ENCODE peak calls at places on chromosomes 11 and 22, in six cellular contexts. F is CD8-positive, alpha-beta T cell; X is suprapubic skin; M is PC-9; K is cardiac muscle cell; N is heart left ventricle. A is an unnamed sample. For H3K4me1, the result is how much of the 10 kb centered on the place peaks cover.

GRCh38 chr22:31103899-31104694 is 3.3 kb downstream of the SELENOM start:
- DNase-seq in F (no peak), X (no peak), M (peak), K (no peak), N (peak), A (no peak)

GRCh38 chr22:41557401-41558240 is 3.2 kb upstream of the CSDC2 start:
- DNase-seq in F (no peak), X (no peak), M (no peak), K (peak), N (peak), A (peak)

GRCh38 chr11:112856133-112856532 is 105.1 kb upstream of the NCAM1 start:
- DNase-seq in F (no peak), X (no peak), M (no peak), K (no peak), N (no peak), A (no peak)

GRCh38 chr22:25759825-25760231 is 17.8 kb downstream of the MYO18B start:
- DNase-seq in F (no peak), X (no peak), M (peak), K (peak), N (no peak), A (no peak)

GRCh38 chr11:95426823-95427462 is 195.9 kb upstream of the SESN3 start:
- DNase-seq in F (no peak), X (no peak), M (no peak), K (no peak), N (no peak), A (no peak)

GRCh38 chr11:33015621-33016551 is at the start of gene DEPDC7:
- DNase-seq in F (peak), X (peak), M (peak), K (peak), N (peak), A (peak)

GRCh38 chr11:14904745-14905103 is 12.7 kb upstream of the CYP2R1 start:
- DNase-seq in F (peak), X (peak), M (no peak), K (peak), N (peak), A (peak)

GRCh38 chr11:119087747-119088241 is 3.1 kb downstream of the HMBS start:
- DNase-seq in F (no peak), X (no peak), M (peak), K (no peak), N (no peak), A (no peak)

GRCh38 chr11:58575377-58576020 is at the start of gene LPXN:
- DNase-seq in F (peak), X (no peak), M (no peak), K (peak), N (no peak), A (no peak)

GRCh38 chr11:5204787-5205186 is 4.3 kb upstream of the OR51V1 start:
- DNase-seq in F (no peak), X (no peak), M (no peak), K (peak), N (no peak), A (no peak)

GRCh38 chr22:44616882-44617655 is 84.9 kb upstream of the PRR5 start:
- DNase-seq in F (no peak), X (no peak), M (no peak), K (no peak), N (peak), A (peak)
- H3K27ac ChIP-seq in F (no peak), X (no peak), M (no peak), K (no peak), N (no peak), A (no peak)

GRCh38 chr22:37745548-37746365 is 48.9 kb downstream of the TRIOBP start:
- DNase-seq in F (peak), X (peak), M (peak), K (peak), N (peak), A (peak)
- H3K4me1 ChIP-seq in F (under half), X (half or more), M (half or more), K (under half), N (half or more), A (half or more)

GRCh38 chr11:61342207-61342803 is 9.3 kb downstream of the TKFC start:
- DNase-seq in F (no peak), X (no peak), M (no peak), K (no peak), N (no peak), A (no peak)

GRCh38 chr11:61345170-61345610 is 12.2 kb downstream of the TKFC start:
- DNase-seq in F (no peak), X (no peak), M (no peak), K (no peak), N (no peak), A (no peak)

GRCh38 chr11:61345954-61346814 is 13.2 kb downstream of the TKFC start:
- DNase-seq in F (no peak), X (no peak), M (no peak), K (no peak), N (no peak), A (no peak)

GRCh38 chr11:61341706-61342105 is 8.7 kb downstream of the TKFC start:
- DNase-seq in F (no peak), X (no peak), M (no peak), K (no peak), N (no peak), A (no peak)

GRCh38 chr11:61343792-61344745 is 11.0 kb downstream of the TKFC start:
- DNase-seq in F (no peak), X (no peak), M (no peak), K (no peak), N (no peak), A (no peak)
- H3K27ac ChIP-seq in F (no peak), X (no peak), M (no peak), K (no peak), N (no peak), A (no peak)

DNA sequence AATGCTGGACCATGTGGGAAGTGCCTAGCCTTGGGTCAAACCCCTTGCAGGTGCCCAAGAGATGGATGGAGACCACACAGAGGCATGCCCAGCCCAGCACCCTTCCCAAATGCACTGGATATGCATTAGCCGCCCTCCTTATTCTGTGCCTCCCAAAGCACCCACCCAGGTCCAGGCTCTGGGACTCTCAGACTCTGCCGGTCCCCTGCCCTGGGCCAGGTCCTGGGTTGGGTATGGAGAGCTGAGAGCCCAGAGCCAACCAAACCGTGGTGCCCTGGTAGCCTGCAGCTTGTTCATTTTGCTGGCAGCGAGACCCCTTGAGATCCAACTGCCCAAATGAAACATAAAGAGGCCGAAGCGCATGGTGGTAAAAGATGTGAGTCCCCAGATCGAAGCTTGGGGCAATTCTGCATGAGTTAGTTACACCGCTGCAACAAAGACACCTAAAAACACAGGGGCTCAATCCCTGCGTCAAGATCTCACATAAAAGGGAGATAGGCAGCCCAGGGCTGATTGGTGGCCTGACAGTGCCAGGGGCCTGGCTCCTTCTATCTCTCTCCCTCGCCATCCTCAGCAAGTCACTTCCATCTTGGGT is 61.5 kb downstream of the MYEOV start:
- DNase-seq in F (peak), X (no peak), M (no peak), K (no peak), N (no peak), A (no peak)
- H3K4me1 ChIP-seq in F (under half), X (under half), M (under half), K (under half), N (under half), A (under half)

GRCh38 chr11:123235117-123235686 is 40.2 kb upstream of the CLMP start:
- DNase-seq in F (peak), X (peak), M (no peak), K (peak), N (peak), A (peak)
- H3K27ac ChIP-seq in F (no peak), X (no peak), M (no peak), K (no peak), N (no peak), A (peak)

GRCh38 chr11:12235080-12235479 is 124.7 kb downstream of the MICAL2 start:
- DNase-seq in F (no peak), X (no peak), M (no peak), K (no peak), N (no peak), A (no peak)

GRCh38 chr11:12235945-12236743 is 125.8 kb downstream of the MICAL2 start:
- DNase-seq in F (peak), X (no peak), M (no peak), K (peak), N (no peak), A (no peak)

GRCh38 chr11:12237381-12237784 is 127.0 kb downstream of the MICAL2 start:
- DNase-seq in F (no peak), X (no peak), M (no peak), K (peak), N (no peak), A (no peak)

GRCh38 chr11:12235549-12235944 is 125.2 kb downstream of the MICAL2 start:
- DNase-seq in F (no peak), X (no peak), M (no peak), K (peak), N (no peak), A (no peak)

GRCh38 chr11:12236744-12237101 is 126.3 kb downstream of the MICAL2 start:
- DNase-seq in F (no peak), X (no peak), M (no peak), K (no peak), N (no peak), A (no peak)
- H3K4me1 ChIP-seq in F (under half), X (under half), M (under half), K (under half), N (half or more), A (half or more)

DNA sequence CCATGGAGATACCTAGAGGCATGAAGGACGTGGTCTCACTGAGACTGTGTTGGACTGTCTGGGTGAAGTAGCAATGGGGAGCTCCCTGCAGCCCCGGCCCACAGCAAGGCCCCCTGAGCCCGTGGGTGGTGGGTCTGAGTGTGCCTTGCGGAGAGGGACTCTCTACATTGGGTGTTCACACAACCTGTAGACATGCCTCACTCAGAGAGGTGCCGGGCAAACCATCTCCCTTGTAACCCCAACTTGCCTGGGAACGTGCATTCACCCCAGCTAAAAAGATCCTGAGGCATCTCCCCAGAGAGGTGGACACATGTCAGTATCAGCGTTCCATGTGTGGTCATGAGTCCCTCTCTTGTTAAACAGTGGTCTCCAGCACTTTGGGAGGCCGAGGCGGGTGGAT is 2.1 kb downstream of the VPREB1 start:
- DNase-seq in F (no peak), X (no peak), M (no peak), K (no peak), N (no peak), A (no peak)
- H3K27ac ChIP-seq in F (no peak), X (no peak), M (no peak), K (no peak), N (no peak), A (no peak)

DNA sequence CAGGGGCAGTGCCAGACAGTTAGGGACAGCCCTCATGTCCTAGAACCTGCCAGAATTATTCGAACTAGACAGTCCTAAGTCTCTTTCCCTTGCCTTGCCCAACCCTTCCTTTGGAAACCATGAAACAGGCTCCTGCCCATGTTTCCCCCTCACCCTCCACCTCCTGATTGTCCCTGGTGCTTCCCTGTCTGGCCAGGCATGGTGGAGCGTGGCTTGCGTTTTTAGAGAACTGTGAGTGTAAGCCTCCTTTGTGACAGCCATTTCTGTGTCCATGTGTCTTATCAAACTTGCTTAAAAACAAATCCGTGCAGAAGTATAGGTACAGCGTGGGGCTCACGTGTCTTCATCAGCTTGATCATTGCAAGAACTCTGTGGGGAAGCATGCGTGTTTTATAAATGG is 54.9 kb downstream of the MPPED1 start:
- DNase-seq in F (no peak), X (no peak), M (no peak), K (no peak), N (no peak), A (no peak)
- H3K4me1 ChIP-seq in F (under half), X (under half), M (under half), K (under half), N (under half), A (under half)

A was measured in left ventricle myocardium inferior.